ENCODE peak calls at places on chromosomes 13 and 19, in four cellular contexts. R is K562, N is SK-N-SH, A is H1. G is an unnamed sample.

GRCh38 chr13:24693862-24694471 is 13.8 kb downstream of the ATP12A start:
- DNase-seq in R (peak), N (peak), A (peak), G (no peak)

GRCh38 chr13:41680900-41681299 is 223.6 kb downstream of the RGCC start:
- DNase-seq in R (no peak), N (no peak), A (no peak), G (no peak)

GRCh38 chr13:30715357-30715756 is 20.0 kb upstream of the ALOX5AP start:
- DNase-seq in R (no peak), N (no peak), A (no peak), G (no peak)

GRCh38 chr13:77384999-77385398 is 58.1 kb upstream of the MYCBP2 start:
- DNase-seq in R (no peak), N (no peak), A (no peak), G (no peak)

GRCh38 chr13:49836516-49836915 is 44.0 kb upstream of the KPNA3 start:
- DNase-seq in R (no peak), N (peak), A (no peak), G (no peak)

GRCh38 chr13:111573801-111574200 is 253.4 kb downstream of the TEX29 start:
- DNase-seq in R (no peak), N (no peak), A (no peak), G (no peak)

GRCh38 chr13:40181203-40181845 is 485.1 kb downstream of the FOXO1 start:
- DNase-seq in R (peak), N (no peak), A (no peak), G (no peak)

GRCh38 chr19:1725100-1726064 is 27.9 kb upstream of the ONECUT3 start:
- DNase-seq in R (peak), N (peak), A (peak), G (no peak)

GRCh38 chr13:113151745-113152707 is 6.4 kb upstream of the PROZ start:
- DNase-seq in R (no peak), N (no peak), A (peak), G (no peak)

GRCh38 chr13:104171132-104171531 is 1104.9 kb upstream of the SLC10A2 start:
- DNase-seq in R (no peak), N (no peak), A (no peak), G (no peak)

GRCh38 chr19:58572818-58573657 is at the start of gene MZF1:
- DNase-seq in R (peak), N (peak), A (peak), G (peak)

GRCh38 chr19:558770-559439 is 13.5 kb upstream of the BSG start:
- DNase-seq in R (no peak), N (no peak), A (no peak), G (no peak)

GRCh38 chr13:51768378-51768921 is 35.5 kb downstream of the DHRS12 start:
- DNase-seq in R (no peak), N (no peak), A (peak), G (no peak)

GRCh38 chr19:10450853-10451609 is 30.7 kb downstream of the PDE4A start:
- DNase-seq in R (peak), N (peak), A (peak), G (no peak)

GRCh38 chr19:6092329-6093286 is 17.7 kb downstream of the RFX2 start:
- DNase-seq in R (peak), N (no peak), A (no peak), G (no peak)

GRCh38 chr19:38031423-38031770 is 124.4 kb downstream of the SIPA1L3 start:
- DNase-seq in R (no peak), N (no peak), A (no peak), G (no peak)

GRCh38 chr19:34254552-34255432 is at the start of gene GARRE1:
- DNase-seq in R (peak), N (peak), A (peak), G (no peak)

GRCh38 chr13:52994051-52994450 is 34.6 kb upstream of the OLFM4 start:
- DNase-seq in R (no peak), N (no peak), A (no peak), G (no peak)

GRCh38 chr19:12411893-12412292 is 10.8 kb upstream of the ZNF799 start:
- DNase-seq in R (peak), N (no peak), A (no peak), G (no peak)
- TF ChIP-seq SIN3A in R (no peak), N (no peak), A (no peak), G (no peak)

GRCh38 chr13:110305949-110306339 is 1.0 kb downstream of the COL4A1 start:
- DNase-seq in R (no peak), N (no peak), A (no peak), G (no peak)
- H3K4me3 ChIP-seq in R (no peak), N (peak), A (peak), G (no peak)

DNA sequence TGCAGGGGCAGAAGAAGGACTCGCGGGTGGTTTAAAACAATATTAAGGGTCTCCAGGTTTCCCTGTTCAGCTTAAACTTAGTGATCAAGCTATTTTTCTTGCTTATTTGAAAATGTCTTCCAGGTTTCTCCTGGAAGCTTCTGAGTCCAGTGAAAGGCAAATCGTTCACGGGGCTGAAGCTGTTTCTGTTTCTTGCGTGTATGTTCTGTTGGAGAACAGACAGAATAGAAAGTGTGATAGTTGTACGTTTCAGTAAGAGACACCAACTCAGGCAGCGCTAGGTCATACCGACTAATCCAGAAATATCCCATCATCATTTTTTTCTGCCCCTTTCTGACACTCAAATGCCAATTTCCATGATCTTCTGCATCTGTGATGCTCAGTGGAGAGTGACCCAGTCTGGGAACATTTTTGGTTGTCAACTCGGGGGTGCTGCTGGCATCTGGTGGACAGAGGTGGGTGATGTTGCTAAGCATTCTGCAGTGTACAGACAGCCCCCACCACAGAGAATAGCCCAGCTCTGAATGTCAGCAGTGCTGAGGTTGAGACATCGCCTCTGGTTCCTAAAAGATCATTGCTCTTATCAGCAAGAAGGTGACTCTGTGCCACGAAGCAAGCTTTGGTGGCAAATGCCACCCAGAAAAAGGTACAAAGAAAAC is 4.3 kb downstream of the KLF2 start:
- DNase-seq in R (peak), N (no peak), A (no peak), G (no peak)
- TF ChIP-seq CTCF in R (peak), N (peak), A (no peak), G (no peak)

GRCh38 chr13:43129021-43129420 is 105.6 kb downstream of the DNAJC15 start:
- DNase-seq in R (no peak), N (no peak), A (no peak), G (no peak)

GRCh38 chr13:43127103-43127817 is 103.9 kb downstream of the DNAJC15 start:
- DNase-seq in R (no peak), N (no peak), A (no peak), G (no peak)

GRCh38 chr13:43128504-43128929 is 105.1 kb downstream of the DNAJC15 start:
- DNase-seq in R (no peak), N (peak), A (no peak), G (no peak)

GRCh38 chr13:43126420-43126819 is 103.0 kb downstream of the DNAJC15 start:
- DNase-seq in R (no peak), N (no peak), A (no peak), G (no peak)

GRCh38 chr13:43127827-43128226 is 104.4 kb downstream of the DNAJC15 start:
- DNase-seq in R (no peak), N (no peak), A (no peak), G (no peak)
- TF ChIP-seq SIN3A in R (no peak), N (no peak), A (no peak), G (no peak)

GRCh38 chr13:98752111-98752941 is at the start of gene SLC15A1:
- DNase-seq in R (no peak), N (peak), A (peak), G (no peak)
- H3K4me3 ChIP-seq in R (no peak), N (peak), A (peak), G (peak)

DNA sequence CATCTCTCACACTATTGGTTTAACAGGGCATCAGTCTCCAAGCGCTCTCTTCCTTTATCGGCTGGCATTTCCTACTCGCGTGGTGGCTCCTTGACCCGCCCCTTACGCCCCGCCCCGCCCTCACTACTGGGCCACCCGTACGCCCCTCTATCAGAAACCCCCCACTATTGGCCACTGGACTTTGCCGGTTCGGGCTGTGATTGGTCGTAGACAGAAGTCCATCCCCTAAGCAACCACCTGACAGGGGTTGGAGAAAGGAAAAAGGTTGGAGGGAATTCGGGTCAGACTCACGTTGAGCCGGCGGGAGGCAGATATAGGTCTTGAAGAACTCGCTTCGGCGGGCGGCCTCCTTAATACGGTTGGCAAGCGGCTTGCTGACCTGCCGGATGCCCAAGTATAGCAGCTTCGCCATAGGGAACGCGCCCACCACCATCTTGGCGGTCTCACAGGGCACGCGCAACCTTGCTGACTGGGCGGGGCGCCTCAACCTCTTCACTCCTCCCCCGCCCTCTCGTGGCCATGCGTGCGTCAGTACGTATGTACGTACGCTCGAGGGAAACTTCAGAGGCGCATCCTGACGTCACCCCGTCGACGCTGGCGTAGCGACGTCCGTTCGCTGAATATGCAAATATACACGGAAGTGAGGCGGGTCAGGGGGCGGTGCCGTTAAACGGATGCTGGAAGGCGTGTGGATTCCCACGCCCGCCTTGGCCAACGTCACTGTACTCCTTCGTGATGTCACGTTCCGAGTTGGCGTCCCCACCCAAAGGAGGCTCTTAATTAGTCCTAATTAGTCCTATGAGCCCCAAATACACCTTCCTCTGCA is at the start of gene OPA3:
- DNase-seq in R (peak), N (peak), A (peak), G (peak)
- TF ChIP-seq CTCF in R (peak), N (no peak), A (no peak), G (no peak)

GRCh38 chr13:44212633-44213387 is 160.8 kb upstream of the SERP2 start:
- DNase-seq in R (no peak), N (no peak), A (no peak), G (no peak)
- TF ChIP-seq SIN3A in R (no peak), N (no peak), A (no peak), G (no peak)

G was measured in Panc1.